ENCODE peak calls at places on chromosomes 7 and 10, in ten cellular contexts. O, I, T, H, G, K, W, F, Z and Q are unnamed samples.
A peak's percentile ranks its signal among the peaks of the same experiment; 100 is the strongest.

GRCh38 chr7:151306374-151306773 is 35.2 kb upstream of the NUB1 start:
- DNase-seq in O (no peak), I (no peak), T (no peak), H (no peak), G (no peak), K (no peak), W (no peak), F (no peak), Z (no peak), Q (no peak)

GRCh38 chr7:50699143-50699542 is 83.6 kb downstream of the GRB10 start:
- DNase-seq in O (no peak), I (no peak), T (no peak), H (no peak), G (no peak), K (no peak), W (no peak), F (no peak), Z (no peak), Q (no peak)

GRCh38 chr7:16115374-16115773 is 306.0 kb downstream of the CRPPA start:
- DNase-seq in O (no peak), I (no peak), T (no peak), H (no peak), G (no peak), K (no peak), W (no peak), F (no peak), Z (no peak), Q (no peak)

GRCh38 chr7:80821781-80822180 is 97.1 kb downstream of the SEMA3C start:
- DNase-seq in O (no peak), I (no peak), T (no peak), H (no peak), G (peak; percentile 10), K (peak; percentile 40), W (no peak), F (no peak), Z (no peak), Q (no peak)

GRCh38 chr7:33742999-33743587 is 162.2 kb upstream of the BMPER start:
- DNase-seq in O (no peak), I (no peak), T (no peak), H (no peak), G (no peak), K (peak; percentile 21), W (no peak), F (no peak), Z (no peak), Q (no peak)

GRCh38 chr10:34994565-34995142 is 95.5 kb downstream of the CUL2 start:
- DNase-seq in O (peak; percentile 88), I (peak; percentile 76), T (peak; percentile 99), H (peak; percentile 74), G (peak; percentile 87), K (peak; percentile 91), W (peak; percentile 91), F (peak; percentile 69), Z (peak; percentile 76), Q (peak; percentile 100)

GRCh38 chr10:79982486-79982800 is 33.5 kb upstream of the SFTPD start:
- DNase-seq in O (no peak), I (no peak), T (no peak), H (no peak), G (no peak), K (peak; percentile 4), W (no peak), F (no peak), Z (no peak), Q (no peak)

GRCh38 chr10:90945496-90946070 is 24.7 kb upstream of the ANKRD1 start:
- DNase-seq in O (peak; percentile 51), I (no peak), T (no peak), H (no peak), G (no peak), K (peak; percentile 60), W (no peak), F (no peak), Z (no peak), Q (no peak)

GRCh38 chr10:133100186-133100585 is 12.5 kb downstream of the ADGRA1 start:
- DNase-seq in O (no peak), I (no peak), T (no peak), H (no peak), G (no peak), K (no peak), W (no peak), F (no peak), Z (no peak), Q (no peak)

GRCh38 chr10:131849591-131850489 is 51.0 kb upstream of the PPP2R2D start:
- DNase-seq in O (no peak), I (no peak), T (no peak), H (no peak), G (no peak), K (no peak), W (peak; percentile 23), F (no peak), Z (no peak), Q (no peak)

GRCh38 chr7:73865738-73866445 is 4.9 kb downstream of the TMEM270 start:
- DNase-seq in O (peak; percentile 7), I (peak; percentile 63), T (peak; percentile 69), H (no peak), G (peak; percentile 73), K (peak; percentile 40), W (peak; percentile 42), F (peak; percentile 44), Z (no peak), Q (peak; percentile 67)

GRCh38 chr7:155296788-155297516 is 726 bp upstream of the INSIG1 start:
- DNase-seq in O (peak; percentile 62), I (peak; percentile 81), T (peak; percentile 67), H (no peak), G (peak; percentile 81), K (peak; percentile 77), W (peak; percentile 49), F (peak; percentile 84), Z (no peak), Q (peak; percentile 62)

GRCh38 chr10:77045046-77045445 is 592.6 kb downstream of the KCNMA1 start:
- DNase-seq in O (no peak), I (no peak), T (no peak), H (no peak), G (no peak), K (no peak), W (no peak), F (no peak), Z (no peak), Q (no peak)

GRCh38 chr7:23246540-23246939 is at the start of gene GPNMB:
- DNase-seq in O (peak; percentile 81), I (peak; percentile 58), T (peak; percentile 49), H (no peak), G (peak; percentile 50), K (peak; percentile 82), W (no peak), F (no peak), Z (no peak), Q (peak; percentile 25)

GRCh38 chr7:297611-298374 is 7.8 kb downstream of the FOXL3 start:
- DNase-seq in O (no peak), I (no peak), T (no peak), H (no peak), G (no peak), K (no peak), W (peak; percentile 23), F (no peak), Z (no peak), Q (no peak)

GRCh38 chr7:138872576-138872975 is 74.6 kb upstream of the ATP6V0A4 start:
- DNase-seq in O (peak; percentile 38), I (no peak), T (no peak), H (no peak), G (no peak), K (peak; percentile 57), W (no peak), F (peak; percentile 81), Z (peak; percentile 52), Q (peak; percentile 76)

GRCh38 chr7:110386914-110387313 is 704.0 kb upstream of the LRRN3 start:
- DNase-seq in O (peak; percentile 73), I (peak; percentile 79), T (peak; percentile 21), H (no peak), G (peak; percentile 69), K (peak; percentile 80), W (no peak), F (peak; percentile 86), Z (peak; percentile 84), Q (peak; percentile 85)

GRCh38 chr10:23376175-23376787 is 31.7 kb upstream of the C10orf67 start:
- DNase-seq in O (no peak), I (no peak), T (no peak), H (no peak), G (no peak), K (no peak), W (no peak), F (no peak), Z (no peak), Q (no peak)
- H3K4me2 ChIP-seq in O (no peak overlapping the region), I (no peak overlapping the region), T (no peak overlapping the region), H (no peak overlapping the region), G (no peak overlapping the region), K (no peak overlapping the region), W (no peak overlapping the region), F (no peak overlapping the region), Z (no peak overlapping the region), Q (no peak overlapping the region)

GRCh38 chr10:15877836-15878576 is 17.7 kb upstream of the MINDY3 start:
- DNase-seq in O (no peak), I (no peak), T (peak; percentile 54), H (no peak), G (no peak), K (no peak), W (peak; percentile 55), F (no peak), Z (no peak), Q (peak; percentile 15)
- H3K4me2 ChIP-seq in O (no peak overlapping the region), I (no peak overlapping the region), T (peak overlapping the region; percentile 50), H (no peak overlapping the region), G (no peak overlapping the region), K (no peak overlapping the region), W (peak overlapping the region; percentile 12), F (peak overlapping the region; percentile 7), Z (no peak overlapping the region), Q (peak overlapping the region; percentile 71)

GRCh38 chr7:71652551-71652950 is 520.6 kb downstream of the GALNT17 start:
- DNase-seq in O (no peak), I (no peak), T (peak; percentile 83), H (no peak), G (no peak), K (no peak), W (peak; percentile 47), F (no peak), Z (no peak), Q (no peak)
- H3K4me2 ChIP-seq in O (no peak overlapping the region), I (no peak overlapping the region), T (no peak overlapping the region), H (no peak overlapping the region), G (no peak overlapping the region), K (no peak overlapping the region), W (peak overlapping the region; percentile 41), F (no peak overlapping the region), Z (no peak overlapping the region), Q (no peak overlapping the region)

DNA sequence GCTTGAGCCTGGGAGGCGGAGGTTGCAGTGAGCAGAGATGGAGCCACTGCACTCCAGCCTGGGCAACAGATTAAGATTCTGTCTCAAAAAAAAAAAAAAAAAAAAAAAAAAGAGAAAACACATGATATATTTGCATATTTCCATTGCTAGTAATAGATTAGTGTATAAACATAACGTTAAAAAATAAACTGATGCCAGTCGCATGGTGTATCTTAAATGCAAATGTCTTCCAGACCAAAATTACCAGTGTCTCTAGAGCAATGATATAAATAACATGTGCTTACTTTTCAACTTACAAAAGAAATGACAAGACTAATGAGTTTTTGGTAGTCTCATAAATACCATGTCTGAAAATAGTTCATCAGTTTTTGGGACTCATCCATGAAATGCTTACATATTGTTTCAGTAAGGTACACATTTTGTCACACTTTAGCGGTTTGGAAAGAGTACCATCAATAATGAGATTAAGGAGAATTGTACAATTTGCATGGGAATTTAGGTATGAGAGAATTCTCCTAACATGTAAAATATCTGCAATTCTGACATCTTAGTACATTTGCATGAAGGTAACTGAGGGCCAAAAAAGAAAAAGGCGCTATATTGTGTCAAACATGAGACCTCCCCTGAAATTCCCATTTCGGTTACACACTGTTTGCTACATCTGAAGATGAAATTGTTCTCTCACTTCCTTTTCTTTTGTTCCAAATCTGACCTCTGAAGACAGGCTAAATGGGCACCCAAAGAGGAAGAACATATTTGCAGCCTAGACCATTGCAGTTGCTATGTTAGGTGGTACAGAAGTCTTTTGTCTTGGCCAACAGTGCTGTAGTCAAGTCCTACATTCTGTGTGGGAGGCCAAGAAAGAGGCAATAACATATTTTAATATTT is 51.5 kb upstream of the PIP4K2A start:
- DNase-seq in O (no peak), I (no peak), T (no peak), H (no peak), G (no peak), K (no peak), W (no peak), F (no peak), Z (no peak), Q (no peak)
- H3K4me2 ChIP-seq in O (no peak overlapping the region), I (no peak overlapping the region), T (no peak overlapping the region), H (no peak overlapping the region), G (no peak overlapping the region), K (no peak overlapping the region), W (no peak overlapping the region), F (no peak overlapping the region), Z (no peak overlapping the region), Q (no peak overlapping the region)